ENCODE peak calls at places on chromosomes 16 and 17, in ten cellular contexts. A is neural progenitor cell; N is NCI-H1092; J is activated CD8-positive, alpha-beta memory T cell treated with anti-CD3 and anti-CD28 coated beads for 1 hour; Z is CD4-positive, alpha-beta T cell; E is Calu3; R is cardiac muscle cell; V is RWPE1; B is activated CD4-positive, alpha-beta T cell treated with anti-CD3 and anti-CD28 coated beads, Interleukin-2, amount 10 ng/mL, durations not matched to agents 7 days and 5 days; G is NCI-H345. H is an unnamed sample.
A peak's percentile ranks its signal among the peaks of the same experiment; 100 is the strongest.

GRCh38 chr17:44014133-44014436 is 678 bp downstream of the TMEM101 start:
- DNase-seq in A (no peak), N (no peak), J (no peak), Z (no peak), E (no peak), R (no peak), V (peak; percentile 30), B (no peak), G (no peak), H (no peak)

GRCh38 chr16:89257757-89258465 is 40.4 kb downstream of the ZNF778 start:
- DNase-seq in A (no peak), N (no peak), J (no peak), Z (no peak), E (no peak), R (no peak), V (no peak), B (no peak), G (no peak), H (no peak)

GRCh38 chr17:39527220-39527813 is 66.0 kb downstream of the CDK12 start:
- DNase-seq in A (peak; percentile 39), N (no peak), J (no peak), Z (no peak), E (peak; percentile 72), R (peak; percentile 49), V (no peak), B (peak; percentile 30), G (peak; percentile 1), H (no peak)

GRCh38 chr16:12515771-12516170 is 287.9 kb downstream of the CPPED1 start:
- DNase-seq in A (no peak), N (no peak), J (no peak), Z (no peak), E (no peak), R (no peak), V (no peak), B (no peak), G (no peak), H (no peak)

GRCh38 chr16:1082266-1082951 is 9.9 kb downstream of the SSTR5 start:
- DNase-seq in A (no peak), N (no peak), J (no peak), Z (no peak), E (peak; percentile 46), R (peak; percentile 48), V (peak; percentile 82), B (no peak), G (no peak), H (no peak)

GRCh38 chr16:70638814-70639792 is 7.3 kb upstream of the IL34 start:
- DNase-seq in A (no peak), N (no peak), J (no peak), Z (no peak), E (no peak), R (peak; percentile 85), V (no peak), B (no peak), G (no peak), H (peak; percentile 58)

GRCh38 chr17:34614698-34615097 is 35.3 kb downstream of the TMEM132E start:
- DNase-seq in A (no peak), N (no peak), J (no peak), Z (no peak), E (no peak), R (no peak), V (no peak), B (no peak), G (peak; percentile 51), H (peak; percentile 83)

GRCh38 chr17:51165680-51166197 is 472 bp upstream of the NME2 start:
- DNase-seq in A (peak; percentile 48), N (no peak), J (no peak), Z (peak; percentile 24), E (peak; percentile 47), R (no peak), V (peak; percentile 38), B (no peak), G (no peak), H (peak; percentile 54)

GRCh38 chr16:83552193-83552592 is 255.6 kb upstream of the HSBP1 start:
- DNase-seq in A (no peak), N (no peak), J (no peak), Z (no peak), E (no peak), R (peak; percentile 50), V (peak; percentile 23), B (no peak), G (no peak), H (no peak)

GRCh38 chr16:88830250-88830649 is 18.5 kb upstream of the APRT start:
- DNase-seq in A (no peak), N (no peak), J (no peak), Z (no peak), E (no peak), R (peak; percentile 21), V (no peak), B (no peak), G (no peak), H (no peak)

GRCh38 chr16:27735031-27735430 is 185.1 kb downstream of the KATNIP start:
- DNase-seq in A (no peak), N (no peak), J (no peak), Z (no peak), E (no peak), R (no peak), V (no peak), B (no peak), G (no peak), H (no peak)

H was measured in BE2C.